ENCODE peak calls at places on chromosomes 2 and 18, in eight cellular contexts. J, A, W, F, P, O, B and N are unnamed samples.

GRCh38 chr2:44614940-44615339 is 253.2 kb downstream of the CAMKMT start:
- DNase-seq in J (no peak), A (no peak), W (no peak), F (no peak), P (no peak), O (no peak), B (no peak), N (no peak)

GRCh38 chr18:75041586-75041985 is 167.4 kb downstream of the PTGR3 start:
- DNase-seq in J (peak; percentile 6), A (no peak), W (no peak), F (peak; percentile 50), P (peak; percentile 23), O (peak; percentile 28), B (no peak), N (no peak)

GRCh38 chr2:180656455-180656847 is 324.0 kb upstream of the UBE2E3 start:
- DNase-seq in J (no peak), A (peak; percentile 37), W (peak; percentile 93), F (peak; percentile 91), P (peak; percentile 80), O (peak; percentile 81), B (no peak), N (no peak)

GRCh38 chr2:212330263-212330662 is 208.3 kb downstream of the ERBB4 start:
- DNase-seq in J (no peak), A (no peak), W (no peak), F (no peak), P (no peak), O (peak; percentile 1), B (no peak), N (no peak)

GRCh38 chr2:226674123-226674522 is 125.5 kb downstream of the IRS1 start:
- DNase-seq in J (no peak), A (no peak), W (no peak), F (no peak), P (no peak), O (peak; percentile 33), B (no peak), N (no peak)

GRCh38 chr2:42639340-42640077 is 71.1 kb downstream of the MTA3 start:
- DNase-seq in J (no peak), A (no peak), W (no peak), F (no peak), P (no peak), O (no peak), B (no peak), N (peak; percentile 11)

GRCh38 chr18:10252952-10253680 is 201.3 kb upstream of the APCDD1 start:
- DNase-seq in J (no peak), A (no peak), W (no peak), F (no peak), P (no peak), O (no peak), B (no peak), N (no peak)

GRCh38 chr18:30489890-30490643 is 552.5 kb downstream of the DSC3 start:
- DNase-seq in J (no peak), A (no peak), W (no peak), F (no peak), P (no peak), O (no peak), B (no peak), N (no peak)

GRCh38 chr18:77096936-77097886 is 35.4 kb downstream of the MBP start:
- DNase-seq in J (no peak), A (no peak), W (no peak), F (no peak), P (no peak), O (no peak), B (no peak), N (no peak)

GRCh38 chr18:48138660-48139426 is 208.4 kb upstream of the SMAD2 start:
- DNase-seq in J (no peak), A (no peak), W (no peak), F (no peak), P (no peak), O (no peak), B (no peak), N (no peak)

GRCh38 chr2:201964631-201965206 is 68.9 kb upstream of the FZD7 start:
- DNase-seq in J (no peak), A (no peak), W (no peak), F (no peak), P (no peak), O (no peak), B (no peak), N (peak; percentile 93)

GRCh38 chr2:7989823-7990222 is 692.0 kb upstream of the ID2 start:
- DNase-seq in J (no peak), A (no peak), W (no peak), F (no peak), P (no peak), O (no peak), B (no peak), N (no peak)
- H3K9me2 ChIP-seq in J (no peaks in the 10 kb centered on the region), A (no peaks in the 10 kb centered on the region), W (no peaks in the 10 kb centered on the region), F (no peaks in the 10 kb centered on the region), P (no peaks in the 10 kb centered on the region), O (no peaks in the 10 kb centered on the region), B (no peaks in the 10 kb centered on the region), N (no peaks in the 10 kb centered on the region)

GRCh38 chr2:128710242-128710641 is 391.6 kb upstream of the HS6ST1 start:
- DNase-seq in J (no peak), A (no peak), W (no peak), F (no peak), P (no peak), O (no peak), B (no peak), N (no peak)
- H3K9me3 ChIP-seq in J (no peaks in the 10 kb centered on the region), A (no peaks in the 10 kb centered on the region), W (peaks cover 19% of the 10 kb centered on the region), F (peaks cover 8% of the 10 kb centered on the region), P (peaks cover 4% of the 10 kb centered on the region), O (no peaks in the 10 kb centered on the region), B (no peaks in the 10 kb centered on the region), N (no peaks in the 10 kb centered on the region)

GRCh38 chr18:79210002-79210910 is 141.1 kb downstream of the ATP9B start:
- DNase-seq in J (no peak), A (no peak), W (no peak), F (no peak), P (no peak), O (no peak), B (no peak), N (no peak)
- H3K4me3 ChIP-seq in J (no peak overlapping the region), A (no peak overlapping the region), W (no peak overlapping the region), F (no peak overlapping the region), P (no peak overlapping the region), O (no peak overlapping the region), B (no peak overlapping the region), N (no peak overlapping the region)

GRCh38 chr2:128638741-128639477 is 320.2 kb upstream of the HS6ST1 start:
- DNase-seq in J (no peak), A (no peak), W (peak; percentile 63), F (no peak), P (no peak), O (peak; percentile 70), B (peak; percentile 42), N (no peak)
- H3K9me2 ChIP-seq in J (no peaks in the 10 kb centered on the region), A (no peaks in the 10 kb centered on the region), W (no peaks in the 10 kb centered on the region), F (no peaks in the 10 kb centered on the region), P (no peaks in the 10 kb centered on the region), O (no peaks in the 10 kb centered on the region), B (no peaks in the 10 kb centered on the region), N (no peaks in the 10 kb centered on the region)

GRCh38 chr2:100121124-100121718 is 21.2 kb downstream of the AFF3 start:
- DNase-seq in J (no peak), A (no peak), W (no peak), F (no peak), P (no peak), O (no peak), B (no peak), N (no peak)
- H3K9me3 ChIP-seq in J (peaks cover 41% of the 10 kb centered on the region), A (no peaks in the 10 kb centered on the region), W (peaks cover 4% of the 10 kb centered on the region), F (no peaks in the 10 kb centered on the region), P (peaks cover 3% of the 10 kb centered on the region), O (no peaks in the 10 kb centered on the region), B (no peaks in the 10 kb centered on the region), N (no peaks in the 10 kb centered on the region)

GRCh38 chr2:81903534-81903933 is 1599.0 kb upstream of the LRRTM1 start:
- DNase-seq in J (no peak), A (no peak), W (no peak), F (no peak), P (no peak), O (no peak), B (no peak), N (no peak)
- H3K4me3 ChIP-seq in J (no peak overlapping the region), A (no peak overlapping the region), W (no peak overlapping the region), F (no peak overlapping the region), P (no peak overlapping the region), O (no peak overlapping the region), B (no peak overlapping the region), N (no peak overlapping the region)

GRCh38 chr2:128640166-128640846 is 321.6 kb upstream of the HS6ST1 start:
- DNase-seq in J (no peak), A (no peak), W (no peak), F (no peak), P (no peak), O (peak; percentile 14), B (no peak), N (no peak)

GRCh38 chr2:128637481-128638155 is 318.9 kb upstream of the HS6ST1 start:
- DNase-seq in J (no peak), A (no peak), W (no peak), F (no peak), P (no peak), O (peak; percentile 30), B (no peak), N (no peak)

GRCh38 chr2:128636802-128637147 is 318.1 kb upstream of the HS6ST1 start:
- DNase-seq in J (no peak), A (no peak), W (no peak), F (no peak), P (no peak), O (no peak), B (no peak), N (no peak)

GRCh38 chr2:128639693-128640092 is 321.0 kb upstream of the HS6ST1 start:
- DNase-seq in J (no peak), A (no peak), W (no peak), F (no peak), P (no peak), O (peak; percentile 14), B (no peak), N (no peak)

GRCh38 chr2:128638311-128638710 is 319.6 kb upstream of the HS6ST1 start:
- DNase-seq in J (no peak), A (no peak), W (no peak), F (no peak), P (no peak), O (no peak), B (no peak), N (no peak)
- H3K9me2 ChIP-seq in J (no peaks in the 10 kb centered on the region), A (no peaks in the 10 kb centered on the region), W (no peaks in the 10 kb centered on the region), F (no peaks in the 10 kb centered on the region), P (no peaks in the 10 kb centered on the region), O (no peaks in the 10 kb centered on the region), B (no peaks in the 10 kb centered on the region), N (no peaks in the 10 kb centered on the region)

GRCh38 chr2:102141915-102142828 is at the start of gene IL1R1:
- DNase-seq in J (no peak), A (peak; percentile 94), W (peak; percentile 56), F (peak; percentile 80), P (no peak), O (peak; percentile 97), B (peak; percentile 65), N (no peak)
- H3K9me3 ChIP-seq in J (no peaks in the 10 kb centered on the region), A (peaks cover 4% of the 10 kb centered on the region), W (peaks cover 34% of the 10 kb centered on the region), F (no peaks in the 10 kb centered on the region), P (no peaks in the 10 kb centered on the region), O (no peaks in the 10 kb centered on the region), B (no peaks in the 10 kb centered on the region), N (no peaks in the 10 kb centered on the region)

DNA sequence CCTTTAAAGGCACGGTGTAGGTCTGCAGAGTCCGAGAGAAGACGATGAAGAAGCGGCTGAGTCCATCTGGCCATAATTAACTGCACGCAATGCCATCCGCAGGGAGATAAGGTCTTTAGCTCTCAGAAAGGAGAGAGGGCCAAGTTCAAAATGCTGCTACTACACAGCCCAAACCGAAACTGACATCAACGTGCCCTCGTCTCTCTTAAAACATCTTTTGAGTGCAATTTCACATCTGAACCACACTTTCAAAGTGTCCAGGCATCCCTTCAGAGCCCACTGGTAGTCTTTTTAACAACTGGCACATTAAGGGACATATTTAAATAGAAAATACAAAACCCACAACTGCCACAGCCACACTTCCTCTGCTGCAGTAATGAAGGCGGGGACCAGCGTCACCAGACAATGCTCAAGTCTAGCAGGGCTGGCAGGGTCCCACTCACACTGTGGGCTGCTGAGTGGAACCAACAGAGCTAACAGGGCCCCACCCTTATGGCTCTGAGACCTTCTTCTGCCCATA is 35.8 kb downstream of the ST3GAL5 start:
- DNase-seq in J (peak; percentile 25), A (no peak), W (no peak), F (no peak), P (no peak), O (peak; percentile 76), B (peak; percentile 50), N (no peak)
- H3K4me3 ChIP-seq in J (no peak overlapping the region), A (no peak overlapping the region), W (no peak overlapping the region), F (no peak overlapping the region), P (no peak overlapping the region), O (peak overlapping the region; percentile 59), B (no peak overlapping the region), N (peak overlapping the region; percentile 34)